ENCODE peak calls at places on chromosomes 13 and 19, in ten cellular contexts. I, P, M, L, E, S, O, K, X and A are unnamed samples.

GRCh38 chr13:51360489-51360888 is 21.0 kb downstream of the SERPINE3 start:
- DNase-seq in I (no peak), P (no peak), M (no peak), L (no peak), E (no peak), S (no peak), O (no peak), K (no peak), X (no peak), A (no peak)

GRCh38 chr13:111460548-111461444 is 140.4 kb downstream of the TEX29 start:
- DNase-seq in I (peak), P (peak), M (peak), L (no peak), E (peak), S (peak), O (peak), K (peak), X (no peak), A (no peak)

GRCh38 chr19:22286151-22286810 is at the start of gene ZNF729:
- DNase-seq in I (no peak), P (no peak), M (no peak), L (no peak), E (no peak), S (no peak), O (no peak), K (no peak), X (no peak), A (no peak)

GRCh38 chr19:17719730-17720486 is 628 bp downstream of the MAP1S start:
- DNase-seq in I (no peak), P (peak), M (no peak), L (peak), E (peak), S (no peak), O (no peak), K (no peak), X (no peak), A (no peak)

GRCh38 chr13:85528578-85529215 is 270.5 kb downstream of the SLITRK6 start:
- DNase-seq in I (peak), P (no peak), M (no peak), L (no peak), E (peak), S (no peak), O (no peak), K (no peak), X (no peak), A (no peak)

GRCh38 chr13:40408602-40409001 is 257.8 kb downstream of the FOXO1 start:
- DNase-seq in I (peak), P (no peak), M (no peak), L (no peak), E (no peak), S (no peak), O (no peak), K (no peak), X (no peak), A (no peak)

GRCh38 chr19:18844806-18845329 is 13.1 kb downstream of the UPF1 start:
- DNase-seq in I (no peak), P (no peak), M (no peak), L (no peak), E (no peak), S (no peak), O (no peak), K (no peak), X (no peak), A (no peak)

GRCh38 chr19:2793577-2793976 is 8.3 kb downstream of the THOP1 start:
- DNase-seq in I (no peak), P (no peak), M (no peak), L (no peak), E (no peak), S (no peak), O (no peak), K (no peak), X (no peak), A (no peak)

GRCh38 chr13:97946951-97947588 is 6.4 kb upstream of the IPO5 start:
- DNase-seq in I (peak), P (no peak), M (no peak), L (no peak), E (no peak), S (no peak), O (no peak), K (no peak), X (no peak), A (no peak)

GRCh38 chr19:1408300-1409203 is 1.2 kb downstream of the DAZAP1 start:
- DNase-seq in I (no peak), P (peak), M (peak), L (peak), E (no peak), S (no peak), O (peak), K (no peak), X (peak), A (peak)

GRCh38 chr13:114115796-114116195 is 16.6 kb downstream of the RASA3 start:
- DNase-seq in I (no peak), P (no peak), M (no peak), L (no peak), E (no peak), S (no peak), O (no peak), K (peak), X (no peak), A (no peak)

GRCh38 chr13:32911506-32911905 is 104.7 kb upstream of the KL start:
- DNase-seq in I (peak), P (peak), M (peak), L (no peak), E (no peak), S (no peak), O (no peak), K (no peak), X (no peak), A (peak)

GRCh38 chr19:38264486-38265212 is at the start of gene SPINT2:
- DNase-seq in I (no peak), P (no peak), M (peak), L (no peak), E (no peak), S (peak), O (no peak), K (no peak), X (peak), A (peak)

GRCh38 chr19:41445575-41445974 is 2.6 kb downstream of the ERICH4 start:
- DNase-seq in I (no peak), P (no peak), M (no peak), L (no peak), E (no peak), S (no peak), O (no peak), K (no peak), X (no peak), A (no peak)

GRCh38 chr13:49594576-49594975 is 9.2 kb upstream of the RCBTB1 start:
- DNase-seq in I (no peak), P (no peak), M (no peak), L (no peak), E (no peak), S (no peak), O (no peak), K (no peak), X (no peak), A (no peak)

GRCh38 chr19:45115809-45116615 is 23.0 kb downstream of the PPP1R37 start:
- DNase-seq in I (no peak), P (no peak), M (no peak), L (no peak), E (no peak), S (no peak), O (no peak), K (no peak), X (no peak), A (peak)

GRCh38 chr19:15181394-15181793 is 19.4 kb downstream of the NOTCH3 start:
- DNase-seq in I (no peak), P (no peak), M (no peak), L (no peak), E (no peak), S (no peak), O (no peak), K (no peak), X (no peak), A (no peak)